ENCODE peak calls at places on chromosomes 5 and 9, in six cellular contexts. T is coronary artery, A is thyroid gland, Q is upper lobe of left lung, O is cardiac fibroblast, U is skeletal muscle cell. Y is an unnamed sample.

GRCh38 chr5:82494942-82495341 is 216.8 kb upstream of the RPS23 start:
- DNase-seq in T (no peak), A (no peak), Q (no peak), U (no peak), O (peak; percentile 28), Y (no peak)

GRCh38 chr5:97629281-97629680 is 446.2 kb upstream of the RIOK2 start:
- DNase-seq in Q (no peak), O (peak; percentile 94), T (peak; percentile 72), A (peak; percentile 5), U (peak; percentile 69), Y (no peak)

GRCh38 chr5:5619546-5619945 is 197.1 kb downstream of the ICE1 start:
- DNase-seq in A (no peak), Q (no peak), T (no peak), U (no peak), O (no peak), Y (no peak)

GRCh38 chr5:10366310-10367297 is 13.1 kb downstream of the MARCHF6 start:
- DNase-seq in T (no peak), O (peak; percentile 63), A (peak; percentile 68), Q (no peak), U (no peak), Y (no peak)

GRCh38 chr5:1463326-1464095 is 18.3 kb upstream of the SLC6A3 start:
- DNase-seq in Q (peak; percentile 79), T (no peak), A (no peak), U (no peak), O (no peak), Y (no peak)

GRCh38 chr5:42656661-42657035 is 100.0 kb upstream of the CCDC152 start:
- DNase-seq in A (no peak), T (no peak), U (no peak), O (peak; percentile 34), Q (no peak), Y (no peak)

GRCh38 chr5:132476853-132477729 is 13.5 kb downstream of the IRF1 start:
- DNase-seq in Q (no peak), A (peak; percentile 1), T (no peak), U (no peak), O (no peak), Y (peak; percentile 71)

GRCh38 chr5:123176224-123176937 is 87.3 kb downstream of the PRDM6 start:
- DNase-seq in A (no peak), T (no peak), O (no peak), Q (no peak), U (no peak), Y (no peak)

GRCh38 chr5:123502120-123502519 is 9.9 kb upstream of the CSNK1G3 start:
- DNase-seq in Q (no peak), O (no peak), A (no peak), U (no peak), T (no peak), Y (no peak)

GRCh38 chr5:35832757-35833156 is 23.9 kb upstream of the IL7R start:
- DNase-seq in T (no peak), O (no peak), A (no peak), U (no peak), Q (no peak), Y (no peak)

GRCh38 chr5:155069961-155070360 is 56.4 kb downstream of the KIF4B start:
- DNase-seq in A (no peak), O (no peak), T (no peak), Q (no peak), U (no peak), Y (no peak)

GRCh38 chr5:88732181-88732633 is 150.8 kb downstream of the MEF2C start:
- DNase-seq in Q (no peak), O (peak; percentile 8), U (no peak), A (peak; percentile 20), T (peak; percentile 89), Y (peak; percentile 69)

GRCh38 chr9:133576591-133577462 is 32.4 kb downstream of the FAM163B start:
- DNase-seq in T (no peak), Q (peak; percentile 78), A (no peak), U (no peak), O (peak; percentile 81), Y (no peak)

GRCh38 chr9:76394896-76395244 is 644 bp upstream of the RFK start:
- DNase-seq in T (peak; percentile 82), U (no peak), O (peak; percentile 44), Q (no peak), A (peak; percentile 56), Y (peak; percentile 79)

GRCh38 chr9:7813030-7813429 is 13.5 kb upstream of the DMAC1 start:
- DNase-seq in O (no peak), A (no peak), U (no peak), T (no peak), Q (no peak), Y (no peak)

GRCh38 chr5:53503819-53504218 is 23.4 kb downstream of the FST start:
- DNase-seq in T (no peak), Q (no peak), U (no peak), A (no peak), O (peak; percentile 21), Y (no peak)

GRCh38 chr9:82022121-82022520 is 33.5 kb downstream of the SPATA31D1 start:
- DNase-seq in Q (no peak), A (no peak), T (no peak), U (no peak), O (no peak), Y (no peak)

GRCh38 chr9:744790-745456 is 96.6 kb upstream of the DMRT1 start:
- DNase-seq in A (no peak), U (peak; percentile 62), Q (no peak), T (no peak), O (peak; percentile 53), Y (peak; percentile 93)

GRCh38 chr5:142215915-142216681 is 107.5 kb downstream of the NDFIP1 start:
- DNase-seq in T (peak; percentile 91), U (peak; percentile 94), Q (no peak), A (peak; percentile 16), O (peak; percentile 96), Y (peak; percentile 92)

GRCh38 chr5:119322312-119322947 is 33.4 kb upstream of the TNFAIP8 start:
- DNase-seq in Q (no peak), U (no peak), T (no peak), O (no peak), A (no peak), Y (no peak)

GRCh38 chr5:39217365-39218281 is 1.7 kb downstream of the FYB1 start:
- DNase-seq in T (no peak), O (peak; percentile 90), A (peak; percentile 76), Q (no peak), U (peak; percentile 35), Y (peak; percentile 93)

GRCh38 chr9:84207443-84208032 is 133.0 kb downstream of the SLC28A3 start:
- DNase-seq in T (no peak), Q (no peak), O (peak; percentile 40), U (no peak), A (no peak), Y (no peak)

GRCh38 chr5:120852222-120852860 is 388.2 kb downstream of the PRR16 start:
- DNase-seq in T (no peak), A (no peak), Q (no peak), U (no peak), O (no peak), Y (no peak)

GRCh38 chr5:16233730-16234129 is 54.1 kb upstream of the MARCHF11 start:
- DNase-seq in A (no peak), Q (no peak), O (no peak), U (no peak), T (no peak), Y (no peak)

GRCh38 chr5:16225927-16226326 is 46.3 kb upstream of the MARCHF11 start:
- DNase-seq in O (no peak), A (no peak), U (no peak), T (no peak), Q (no peak), Y (no peak)

GRCh38 chr5:16234598-16234997 is 55.0 kb upstream of the MARCHF11 start:
- DNase-seq in U (no peak), Q (no peak), T (no peak), A (no peak), O (no peak), Y (no peak)

GRCh38 chr5:16229357-16229940 is 49.9 kb upstream of the MARCHF11 start:
- DNase-seq in A (no peak), T (no peak), Q (no peak), O (no peak), U (no peak), Y (no peak)
- H3K4me3 ChIP-seq in A (no peak overlapping the region), T (no peak overlapping the region), Q (no peak overlapping the region), O (no peak overlapping the region), U (no peak overlapping the region), Y (no peak overlapping the region)

DNA sequence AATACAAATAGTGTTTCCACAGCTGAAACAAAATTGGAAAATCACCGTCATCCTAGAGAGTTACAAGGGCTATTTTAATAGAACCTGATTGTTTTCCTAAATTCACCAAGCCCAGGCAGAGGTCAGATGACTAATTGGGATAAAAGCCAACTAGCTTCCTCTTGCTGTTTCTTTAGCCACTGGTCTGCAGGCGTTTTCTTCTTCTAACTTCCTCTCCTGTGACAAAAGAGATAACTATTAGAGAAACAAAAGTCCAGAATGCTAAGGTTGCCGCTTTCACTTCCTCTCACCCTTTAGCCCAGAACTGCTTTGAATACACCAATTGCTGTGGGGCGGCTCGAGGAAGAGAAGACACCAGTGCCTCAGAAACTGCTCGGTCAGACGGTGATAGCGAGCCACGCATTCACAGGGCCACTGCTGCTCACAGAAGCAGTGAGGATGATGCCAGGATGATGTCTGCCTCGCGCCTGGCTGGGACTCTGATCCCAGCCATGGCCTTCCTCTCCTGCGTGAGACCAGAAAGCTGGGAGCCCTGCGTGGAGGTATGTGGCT is at the start of gene TLR4:
- DNase-seq in T (peak; percentile 77), U (peak; percentile 67), O (peak; percentile 88), Q (peak; percentile 10), A (peak; percentile 45), Y (peak; percentile 81)
- H3K4me3 ChIP-seq in T (peak within 1 kb of the TSS; percentile 74), U (peak within 1 kb of the TSS; percentile 35), O (peak within 1 kb of the TSS; percentile 47), Q (peak within 1 kb of the TSS; percentile 46), A (no peak within 1 kb of the TSS), Y (peak within 1 kb of the TSS; percentile 31)

GRCh38 chr5:103562453-103563157 is at the start of gene NUDT12:
- DNase-seq in U (peak; percentile 35), Q (peak; percentile 90), O (peak; percentile 80), T (peak; percentile 92), A (peak; percentile 65), Y (peak; percentile 79)
- H3K4me3 ChIP-seq in U (peak within 1 kb of the TSS; percentile 80), Q (peak within 1 kb of the TSS; percentile 81), O (peak within 1 kb of the TSS; percentile 76), T (peak within 1 kb of the TSS; percentile 78), A (peak within 1 kb of the TSS; percentile 58), Y (peak within 1 kb of the TSS; percentile 80)

DNA sequence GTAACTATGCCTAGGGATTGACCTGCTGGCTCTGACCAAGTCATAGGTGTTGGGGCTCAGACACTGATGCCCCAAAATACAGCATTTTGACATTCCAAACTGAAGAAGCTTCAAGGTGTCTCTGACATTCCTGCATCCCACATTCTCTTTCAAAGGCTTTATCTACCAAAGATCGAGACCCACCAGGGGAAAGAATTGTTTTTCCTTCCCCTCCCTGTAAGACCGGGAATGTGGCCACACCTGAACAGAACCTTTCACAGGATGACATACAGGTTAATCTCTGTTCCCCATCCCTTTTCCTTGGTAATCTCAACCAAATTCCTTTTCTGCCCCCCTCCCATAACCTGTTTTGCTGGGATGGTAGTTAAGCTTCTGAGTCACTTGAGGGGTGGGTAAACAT is 72.3 kb downstream of the IQGAP2 start:
- DNase-seq in U (no peak), A (no peak), T (no peak), Q (no peak), O (no peak), Y (no peak)
- H3K4me3 ChIP-seq in U (no peak overlapping the region), A (no peak overlapping the region), T (no peak overlapping the region), Q (no peak overlapping the region), O (no peak overlapping the region), Y (no peak overlapping the region)

GRCh38 chr5:127608077-127608660 is 40.7 kb upstream of the CTXN3 start:
- DNase-seq in O (no peak), A (no peak), Q (no peak), U (no peak), T (no peak), Y (no peak)
- H3K4me3 ChIP-seq in O (no peak overlapping the region), A (no peak overlapping the region), Q (no peak overlapping the region), U (no peak overlapping the region), T (no peak overlapping the region), Y (no peak overlapping the region)

Y was measured in sigmoid colon.